ENCODE peak calls at places on chromosomes 16 and 17, in five cellular contexts. R, K, O, H and X are unnamed samples.

GRCh38 chr17:63826468-63827001 is 696 bp upstream of the PSMC5 start:
- DNase-seq in R (peak), O (no peak), K (no peak), H (no peak), X (no peak)

GRCh38 chr17:57262557-57262956 is 6.2 kb downstream of the MSI2 start:
- DNase-seq in K (no peak), R (no peak), H (no peak), O (no peak), X (no peak)

GRCh38 chr17:7750321-7750821 is 32.8 kb downstream of the DNAH2 start:
- DNase-seq in O (no peak), K (peak), H (no peak), R (peak), X (no peak)

GRCh38 chr16:9047689-9048301 is 43.6 kb upstream of the HAPSTR1 start:
- DNase-seq in H (peak), R (peak), K (peak), O (peak), X (peak)

GRCh38 chr17:57104461-57105175 is 19.6 kb downstream of the AKAP1 start:
- DNase-seq in H (no peak), R (no peak), O (no peak), K (peak), X (no peak)

GRCh38 chr17:65472602-65473001 is 88.8 kb downstream of the AXIN2 start:
- DNase-seq in O (no peak), K (no peak), R (peak), H (no peak), X (no peak)

GRCh38 chr16:87174061-87174460 is 143.1 kb downstream of the C16orf95 start:
- DNase-seq in R (no peak), O (no peak), H (no peak), K (no peak), X (no peak)

GRCh38 chr17:7408341-7408740 is 696 bp downstream of the NLGN2 start:
- DNase-seq in R (no peak), O (peak), H (no peak), K (no peak), X (no peak)

GRCh38 chr17:45973943-45974859 is 24.8 kb upstream of the STH start:
- DNase-seq in R (no peak), H (no peak), K (no peak), O (no peak), X (no peak)

DNA sequence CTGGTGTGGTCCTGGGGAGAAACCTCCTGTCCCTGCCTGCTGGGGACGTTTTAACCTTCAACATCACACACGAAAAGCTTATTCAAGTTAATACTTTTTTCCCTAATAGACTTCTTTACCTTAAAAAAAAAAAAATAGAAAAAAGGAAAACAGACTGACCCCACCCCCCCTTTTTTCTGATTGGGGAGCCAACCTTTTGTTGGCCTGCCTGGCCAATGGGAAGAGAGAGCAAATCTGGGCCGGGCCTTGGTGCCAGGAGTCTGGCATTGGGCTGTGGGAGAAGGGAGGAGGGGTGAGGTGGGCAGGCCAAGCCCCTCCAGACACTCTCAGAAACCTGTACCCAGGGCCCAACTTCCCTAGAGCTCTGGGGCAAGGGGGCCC is 3.0 kb downstream of the CBX8 start:
- DNase-seq in O (no peak), R (peak), K (no peak), H (no peak), X (no peak)
- H3K4me3 ChIP-seq in O (no peak), R (peak), K (peak), H (no peak), X (peak)

GRCh38 chr16:85285681-85286065 is 173.4 kb upstream of the CIBAR2 start:
- DNase-seq in O (no peak), K (no peak), H (no peak), R (no peak), X (no peak)
- H3K4me3 ChIP-seq in O (no peak), K (no peak), H (no peak), R (no peak), X (no peak)

GRCh38 chr17:75844530-75845057 is 390 bp upstream of the UNC13D start:
- DNase-seq in H (no peak), K (no peak), O (peak), R (peak), X (no peak)
- H3K4me3 ChIP-seq in H (no peak), K (no peak), O (no peak), R (no peak), X (no peak)

GRCh38 chr17:17769869-17770361 is 66.9 kb downstream of the SREBF1 start:
- DNase-seq in K (no peak), O (no peak), R (no peak), H (no peak), X (no peak)
- H3K4me3 ChIP-seq in K (no peak), O (no peak), R (no peak), H (no peak), X (no peak)

GRCh38 chr17:67490471-67490870 is 113.4 kb downstream of the PITPNC1 start:
- DNase-seq in O (no peak), R (no peak), H (peak), K (no peak), X (peak)
- H3K4me3 ChIP-seq in O (no peak), R (peak), H (no peak), K (peak), X (no peak)

GRCh38 chr17:74305865-74306654 is 20.0 kb upstream of the KIF19 start:
- DNase-seq in H (no peak), R (no peak), K (no peak), O (no peak), X (no peak)
- H3K4me3 ChIP-seq in H (no peak), R (no peak), K (no peak), O (no peak), X (no peak)

DNA sequence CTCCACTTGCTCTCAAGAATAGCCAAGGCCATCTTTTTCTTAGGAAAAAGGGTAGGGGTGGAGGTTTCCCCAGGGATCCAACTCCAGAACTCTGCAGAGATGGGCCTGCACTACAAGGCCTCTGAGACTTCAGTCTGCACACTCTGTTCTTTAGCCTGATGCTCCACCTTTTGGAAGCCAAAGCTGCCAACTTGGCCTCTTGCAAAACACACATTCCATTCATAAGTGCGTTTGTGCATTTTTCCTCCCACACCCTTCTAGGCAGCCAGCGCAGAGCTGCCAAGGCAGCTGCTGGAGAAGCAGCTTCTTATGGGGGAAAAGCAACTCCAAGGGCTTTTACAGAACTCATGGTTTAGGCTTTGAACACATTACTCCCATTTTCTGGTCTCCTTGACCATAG is 45.3 kb downstream of the REXO5 start:
- DNase-seq in O (peak), H (no peak), K (peak), R (peak), X (no peak)
- H3K4me3 ChIP-seq in O (no peak), H (no peak), K (no peak), R (no peak), X (no peak)

GRCh38 chr17:74757931-74758845 is 9.8 kb downstream of the NHERF1 start:
- DNase-seq in O (peak), R (peak), H (no peak), K (no peak), X (no peak)
- H3K4me3 ChIP-seq in O (no peak), R (no peak), H (no peak), K (no peak), X (no peak)

GRCh38 chr16:11683140-11683539 is 14.9 kb downstream of the SNN start:
- DNase-seq in R (no peak), K (no peak), O (no peak), H (no peak), X (no peak)
- H3K4me3 ChIP-seq in R (no peak), K (no peak), O (no peak), H (no peak), X (no peak)

DNA sequence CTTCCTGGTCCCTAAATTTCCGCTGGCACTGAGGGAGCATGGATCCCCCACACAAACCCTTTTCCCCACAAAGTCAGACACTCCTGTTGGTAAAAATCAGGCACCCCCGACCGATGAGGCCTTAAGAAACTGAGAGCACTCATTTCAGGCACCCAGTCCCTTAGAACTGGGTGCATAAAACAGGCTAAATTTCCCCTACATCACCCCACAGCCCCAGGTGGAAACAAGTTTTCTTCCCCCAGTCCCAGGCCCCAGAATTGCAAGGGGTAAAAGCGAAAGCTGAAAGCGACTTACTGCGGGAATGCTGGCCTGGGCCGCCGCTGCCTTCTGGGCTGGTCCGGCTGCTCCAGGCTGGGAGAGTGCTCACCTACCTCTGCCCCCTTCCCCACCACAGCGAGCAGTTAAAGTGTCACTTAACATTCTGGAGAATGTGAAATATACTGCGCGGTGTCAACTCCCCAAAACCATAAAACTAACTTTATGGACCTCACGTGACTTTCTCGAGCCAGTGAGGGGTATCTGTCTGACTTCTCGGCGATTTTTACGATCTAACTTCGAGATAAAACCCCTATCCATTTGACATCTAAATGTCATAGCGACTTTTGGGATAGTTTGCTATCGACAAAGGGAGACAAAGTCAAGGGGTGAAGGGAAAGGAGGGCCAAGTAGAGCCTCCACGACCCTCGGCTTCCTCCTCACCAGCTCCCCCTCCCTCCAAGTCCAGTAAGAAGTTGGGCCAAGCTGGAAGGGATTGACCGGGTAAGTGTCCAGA is at the start of gene HOXB3:
- DNase-seq in K (no peak), R (no peak), H (no peak), O (no peak), X (no peak)
- H3K4me3 ChIP-seq in K (no peak), R (no peak), H (no peak), O (no peak), X (no peak)